ENCODE peak calls at places on chromosomes 12 and 14, in four cellular contexts. U is A549, A is K562, K is HepG2. N is an unnamed sample.

GRCh38 chr14:64940336-64940910 is 2.1 kb downstream of the GPX2 start:
- DNase-seq in A (no peak), U (no peak), K (no peak), N (no peak)

GRCh38 chr14:70755655-70756054 is 53.7 kb downstream of the MAP3K9 start:
- DNase-seq in K (no peak), U (no peak), A (no peak), N (no peak)

GRCh38 chr14:89444044-89444443 is 27.0 kb upstream of the FOXN3 start:
- DNase-seq in K (no peak), A (no peak), U (no peak), N (no peak)

GRCh38 chr14:52906141-52906601 is 44.7 kb downstream of the FERMT2 start:
- DNase-seq in A (no peak), U (no peak), K (no peak), N (no peak)

GRCh38 chr14:93984070-93984469 is 7.7 kb upstream of the ASB2 start:
- DNase-seq in U (no peak), K (no peak), A (no peak), N (peak)

GRCh38 chr14:89277229-89277628 is 139.8 kb downstream of the FOXN3 start:
- DNase-seq in A (no peak), U (no peak), K (no peak), N (no peak)

GRCh38 chr12:4506870-4507269 is 31.8 kb upstream of the RAD51AP1 start:
- DNase-seq in A (no peak), U (no peak), K (no peak), N (no peak)

GRCh38 chr12:120944645-120945217 is 33.6 kb upstream of the HNF1A start:
- DNase-seq in U (peak), A (peak), K (no peak), N (peak)

GRCh38 chr14:60247994-60248696 is 876 bp upstream of the PPM1A start:
- DNase-seq in U (peak), K (peak), A (peak), N (peak)

GRCh38 chr12:52949413-52950331 is 754 bp downstream of the KRT18 start:
- DNase-seq in A (peak), U (peak), K (peak), N (peak)

GRCh38 chr12:132417741-132418140 is 72.2 kb upstream of the FBRSL1 start:
- DNase-seq in K (no peak), A (no peak), U (no peak), N (no peak)

GRCh38 chr12:77943466-77943865 is 112.8 kb downstream of the NAV3 start:
- DNase-seq in U (peak), K (no peak), A (no peak), N (no peak)

GRCh38 chr12:58920102-58920955 is at the start of gene LRIG3:
- DNase-seq in A (peak), U (peak), K (peak), N (peak)

GRCh38 chr12:53128780-53129747 is 25.8 kb downstream of the SOAT2 start:
- DNase-seq in A (no peak), K (no peak), U (no peak), N (no peak)

GRCh38 chr12:47192046-47192445 is 112.3 kb upstream of the AMIGO2 start:
- DNase-seq in A (no peak), U (no peak), K (no peak), N (no peak)

GRCh38 chr14:93040443-93040842 is 75.3 kb downstream of the ITPK1 start:
- DNase-seq in A (no peak), K (no peak), U (no peak), N (no peak)

GRCh38 chr12:18415227-18415626 is 153.9 kb downstream of the PIK3C2G start:
- DNase-seq in K (no peak), U (no peak), A (no peak), N (peak)

GRCh38 chr12:120764766-120765165 is 39.1 kb downstream of the ACADS start:
- DNase-seq in U (no peak), A (no peak), K (no peak), N (no peak)

GRCh38 chr14:69117020-69117767 is 35.7 kb downstream of the DCAF5 start:
- DNase-seq in A (no peak), K (no peak), U (no peak), N (no peak)

GRCh38 chr14:94728950-94729349 is 41.0 kb downstream of the GSC start:
- DNase-seq in A (no peak), U (no peak), K (no peak), N (peak)

GRCh38 chr12:105396983-105397382 is 66.5 kb downstream of the C12orf75 start:
- DNase-seq in U (no peak), A (no peak), K (no peak), N (no peak)

GRCh38 chr12:105399428-105400081 is 69.1 kb downstream of the C12orf75 start:
- DNase-seq in A (no peak), U (no peak), K (peak), N (no peak)

GRCh38 chr12:105393586-105393985 is 63.1 kb downstream of the C12orf75 start:
- DNase-seq in U (no peak), A (no peak), K (no peak), N (no peak)
- TF ChIP-seq JUNB in U (no peak), A (no peak), K (no peak), N (no peak)

GRCh38 chr14:73991097-73991496 is 28.0 kb downstream of the ENTPD5 start:
- DNase-seq in K (no peak), U (no peak), A (no peak), N (no peak)

GRCh38 chr14:73988065-73988464 is 31.0 kb downstream of the ENTPD5 start:
- DNase-seq in U (no peak), A (no peak), K (no peak), N (no peak)
- TF ChIP-seq REST in U (no peak), A (no peak), K (no peak), N (no peak)

DNA sequence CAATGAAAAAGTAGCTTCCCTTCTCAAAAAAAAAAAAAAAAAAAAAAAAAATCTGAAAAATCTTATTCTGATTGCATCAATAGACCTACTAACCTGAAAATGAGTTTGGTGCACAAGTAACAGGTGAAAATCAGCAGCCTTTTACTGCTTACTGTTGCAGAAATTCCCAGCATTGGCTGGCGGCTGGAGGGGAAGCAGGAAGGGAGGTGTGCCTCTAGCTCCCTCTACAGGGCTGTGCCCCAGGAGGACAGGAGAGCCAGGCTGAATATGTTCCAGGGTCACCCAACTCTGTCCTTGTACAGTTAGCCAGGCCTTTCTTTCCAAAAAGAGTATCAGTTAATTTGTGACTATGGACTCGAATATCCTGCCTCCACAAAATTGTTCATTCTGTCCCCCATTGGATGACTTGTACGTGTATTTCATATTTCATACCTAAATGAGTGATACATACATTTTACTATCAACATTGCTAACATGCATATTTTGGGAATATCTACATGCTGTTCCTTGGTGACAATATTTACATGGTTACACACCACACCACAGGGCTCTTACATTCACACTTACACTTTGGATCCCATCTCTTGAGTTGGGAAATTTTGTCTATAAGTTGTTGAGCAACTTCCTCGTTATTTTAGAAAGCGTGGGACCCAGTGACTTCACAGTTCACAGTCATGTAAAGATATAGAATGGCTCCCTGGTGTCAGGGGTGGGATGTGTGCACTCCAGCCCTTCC is 124.8 kb downstream of the SAMD4A start:
- DNase-seq in U (peak), K (peak), A (peak), N (peak)
- TF ChIP-seq JUNB in U (no peak), K (no peak), A (no peak), N (no peak)

DNA sequence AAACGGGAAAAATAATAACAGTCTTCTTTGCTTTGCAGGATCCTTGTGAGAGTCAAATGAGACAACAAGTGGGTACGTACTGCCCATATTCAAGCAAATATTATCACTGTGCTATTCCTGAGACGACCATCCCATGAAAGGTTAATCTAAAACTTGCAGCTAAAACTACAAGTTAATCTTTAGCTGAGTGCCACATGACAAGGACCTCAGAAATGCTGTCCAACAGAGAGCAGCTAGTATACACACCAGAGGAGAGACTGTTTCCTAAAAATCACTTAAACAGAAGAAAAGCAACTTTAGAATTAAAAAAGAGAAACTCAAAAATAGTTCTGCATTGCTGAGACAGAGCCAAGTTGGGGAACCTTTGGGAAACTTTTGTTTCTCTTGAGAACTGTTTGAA is 162.7 kb upstream of the TMTC2 start:
- DNase-seq in K (peak), A (no peak), U (peak), N (no peak)
- TF ChIP-seq REST in K (no peak), A (no peak), U (peak), N (no peak)

GRCh38 chr12:12403264-12404248 is 46.7 kb downstream of the BORCS5 start:
- DNase-seq in U (peak), A (no peak), K (peak), N (no peak)

GRCh38 chr12:12408265-12408690 is 51.4 kb downstream of the BORCS5 start:
- DNase-seq in K (no peak), A (no peak), U (no peak), N (no peak)

GRCh38 chr12:12404297-12404696 is 47.4 kb downstream of the BORCS5 start:
- DNase-seq in K (no peak), U (no peak), A (no peak), N (peak)

GRCh38 chr12:12406762-12407161 is 49.9 kb downstream of the BORCS5 start:
- DNase-seq in K (no peak), A (no peak), U (no peak), N (no peak)

GRCh38 chr12:12405882-12406281 is 49.0 kb downstream of the BORCS5 start:
- DNase-seq in U (peak), K (peak), A (no peak), N (no peak)
- TF ChIP-seq JUNB in U (no peak), K (no peak), A (no peak), N (no peak)

GRCh38 chr14:101331141-101331525 is 230.2 kb upstream of the DIO3 start:
- DNase-seq in A (no peak), K (no peak), U (no peak), N (no peak)

GRCh38 chr14:101333335-101334280 is 227.7 kb upstream of the DIO3 start:
- DNase-seq in K (no peak), U (no peak), A (peak), N (no peak)

GRCh38 chr14:101328412-101329149 is 232.7 kb upstream of the DIO3 start:
- DNase-seq in U (no peak), K (peak), A (no peak), N (no peak)

GRCh38 chr14:101332281-101332680 is 229.0 kb upstream of the DIO3 start:
- DNase-seq in U (no peak), A (no peak), K (no peak), N (no peak)

DNA sequence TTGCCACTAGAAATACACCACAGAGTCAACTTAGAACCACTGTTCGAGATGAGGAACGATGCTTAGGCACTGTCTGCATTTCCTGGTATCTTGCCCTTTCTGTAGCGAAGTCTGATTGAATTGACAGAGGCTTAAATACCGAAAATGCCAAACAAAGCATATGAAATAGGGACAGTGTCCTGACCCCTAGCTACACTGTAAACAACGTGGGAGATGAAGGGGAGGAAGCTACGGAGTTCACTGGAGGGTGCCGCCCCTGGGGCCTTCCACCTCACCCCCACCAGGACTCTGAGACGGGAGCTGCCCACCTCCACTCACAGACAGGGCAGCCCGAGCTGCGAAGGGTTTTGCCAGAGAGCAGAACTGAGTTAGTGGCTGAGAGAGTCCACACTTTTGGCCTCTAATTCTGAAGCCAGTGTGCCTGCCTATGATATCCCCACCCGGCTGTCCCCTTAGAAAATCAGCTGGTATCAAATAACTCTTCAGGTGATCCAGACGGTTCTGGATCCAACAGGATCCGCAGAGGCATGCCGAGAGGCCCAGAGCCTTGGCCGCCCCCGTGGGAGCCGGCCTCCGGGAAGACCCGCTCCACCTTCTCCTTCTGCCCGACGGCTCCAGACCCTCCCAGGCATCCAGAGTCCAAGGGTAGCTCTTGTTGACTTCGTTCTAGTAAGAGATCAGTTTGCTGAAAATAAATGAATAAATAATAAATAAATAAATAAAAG is 230.7 kb upstream of the DIO3 start:
- DNase-seq in U (no peak), A (no peak), K (peak), N (no peak)
- TF ChIP-seq REST in U (no peak), A (no peak), K (no peak), N (no peak)

GRCh38 chr14:104096751-104097700 is 11.5 kb downstream of the ASPG start:
- DNase-seq in K (no peak), A (no peak), U (no peak), N (peak)
- TF ChIP-seq JUNB in K (no peak), A (no peak), U (no peak), N (no peak)

DNA sequence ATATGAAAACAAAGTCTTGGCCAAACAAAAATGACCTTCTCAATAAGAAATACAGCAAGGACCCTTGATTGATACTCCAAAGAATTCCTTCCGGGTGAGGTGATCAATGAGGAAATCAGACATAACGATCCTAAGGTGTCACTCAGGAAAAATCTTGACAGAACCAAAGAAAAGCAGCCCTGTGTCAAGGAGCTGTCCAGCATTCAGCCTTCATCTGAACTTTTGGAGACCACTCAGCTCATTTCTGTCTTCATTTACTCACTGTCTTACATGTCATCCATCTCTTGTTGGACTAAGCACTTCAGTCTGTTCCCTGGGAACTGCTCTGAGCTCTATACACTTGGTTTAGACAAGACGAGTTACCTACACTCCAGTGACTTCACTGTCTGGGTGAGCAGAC is 179.9 kb downstream of the GRIN2B start:
- DNase-seq in A (no peak), U (no peak), K (no peak), N (no peak)
- TF ChIP-seq REST in A (no peak), U (peak), K (no peak), N (peak)

GRCh38 chr12:111616177-111616623 is 17.1 kb upstream of the ATXN2 start:
- DNase-seq in K (peak), A (no peak), U (no peak), N (no peak)
- TF ChIP-seq JUNB in K (no peak), A (no peak), U (no peak), N (no peak)